ENCODE peak calls at places on chromosomes 6 and 20, in four cellular contexts. J is activated T-cell treated with anti-CD3 and anti-CD28 coated beads for 1 hour, X is A549, D is H9. P is an unnamed sample.

GRCh38 chr6:84177253-84177652 is 50.2 kb downstream of the CEP162 start:
- DNase-seq in J (no peak), D (no peak), X (no peak), P (no peak)

GRCh38 chr6:139882977-139883728 is 508.7 kb upstream of the CITED2 start:
- DNase-seq in D (no peak), X (no peak), J (no peak), P (no peak)

GRCh38 chr6:75755704-75756103 is 6.7 kb downstream of the MYO6 start:
- DNase-seq in X (no peak), D (no peak), J (no peak), P (no peak)

GRCh38 chr6:161917645-161918044 is 643.8 kb upstream of the AGPAT4 start:
- DNase-seq in D (no peak), X (peak), J (no peak), P (no peak)

GRCh38 chr6:30192076-30192475 is 21.1 kb downstream of the TRIM26 start:
- DNase-seq in X (no peak), D (no peak), J (no peak), P (no peak)

GRCh38 chr20:32632461-32633354 is 41.0 kb downstream of the C20orf203 start:
- DNase-seq in J (no peak), D (no peak), X (no peak), P (no peak)

GRCh38 chr6:127550403-127550802 is 26.6 kb upstream of the C6orf58 start:
- DNase-seq in J (no peak), X (no peak), D (no peak), P (no peak)

GRCh38 chr6:43060034-43060754 is 763 bp downstream of the KLC4 start:
- DNase-seq in J (no peak), X (peak), D (no peak), P (no peak)

GRCh38 chr20:63522981-63523611 is 2.5 kb downstream of the PPDPF start:
- DNase-seq in D (no peak), J (no peak), X (no peak), P (no peak)

GRCh38 chr20:2820084-2820895 is 4.1 kb downstream of the TMEM239 start:
- DNase-seq in D (peak), X (no peak), J (no peak), P (no peak)

GRCh38 chr6:146990821-146991798 is 213.1 kb upstream of the STXBP5 start:
- DNase-seq in J (no peak), X (peak), D (no peak), P (no peak)

GRCh38 chr20:33908351-33908750 is 85.4 kb upstream of the RALY start:
- DNase-seq in D (no peak), X (no peak), J (no peak), P (no peak)

GRCh38 chr20:1187605-1188171 is 2.9 kb upstream of the TMEM74B start:
- DNase-seq in D (no peak), X (no peak), J (no peak), P (no peak)

GRCh38 chr20:3218307-3218988 is 9.2 kb downstream of the ITPA start:
- DNase-seq in X (peak), J (peak), D (peak), P (no peak)

GRCh38 chr20:49281059-49281912 is 3.4 kb upstream of the ZNFX1 start:
- DNase-seq in J (no peak), X (no peak), D (peak), P (peak)